ENCODE peak calls at places on chromosomes 5 and 9, in nine cellular contexts. U is ovary, Z is A673, F is sigmoid colon, H is chondrocyte, O is astrocyte, C is MM.1S, A is GM12865, L is PC-9. Y is an unnamed sample.

GRCh38 chr9:134800791-134801339 is 79.7 kb upstream of the FCN2 start:
- DNase-seq in U (peak), Z (no peak), F (no peak), H (no peak), O (no peak), C (no peak), A (no peak), L (no peak), Y (no peak)

GRCh38 chr5:176609724-176610429 is at the start of gene GPRIN1:
- DNase-seq in U (no peak), Z (peak), F (no peak), H (no peak), O (no peak), C (peak), A (peak), L (no peak), Y (peak)

GRCh38 chr9:5958273-5958672 is 57.2 kb downstream of the RANBP6 start:
- DNase-seq in U (no peak), Z (no peak), F (no peak), H (no peak), O (no peak), C (no peak), A (peak), L (no peak), Y (no peak)

GRCh38 chr9:131670247-131670681 is 69.6 kb downstream of the RAPGEF1 start:
- DNase-seq in U (no peak), Z (no peak), F (peak), H (no peak), O (no peak), C (no peak), A (no peak), L (no peak), Y (no peak)

GRCh38 chr5:136080483-136081180 is 51.8 kb downstream of the TGFBI start:
- DNase-seq in U (peak), Z (peak), F (peak), H (no peak), O (peak), C (peak), A (peak), L (peak), Y (peak)

GRCh38 chr9:16343249-16344237 is 526.9 kb downstream of the BNC2 start:
- DNase-seq in U (peak), Z (no peak), F (no peak), H (no peak), O (no peak), C (no peak), A (no peak), L (no peak), Y (no peak)

GRCh38 chr5:176356179-176356566 is 5.4 kb downstream of the KIAA1191 start:
- DNase-seq in U (no peak), Z (no peak), F (no peak), H (no peak), O (no peak), C (no peak), A (no peak), L (no peak), Y (no peak)

GRCh38 chr5:126386146-126386545 is 37.1 kb upstream of the GRAMD2B start:
- DNase-seq in U (no peak), Z (no peak), F (no peak), H (no peak), O (peak), C (no peak), A (no peak), L (no peak), Y (no peak)

GRCh38 chr5:155004138-155004744 is 9.3 kb upstream of the KIF4B start:
- DNase-seq in U (no peak), Z (peak), F (no peak), H (no peak), O (no peak), C (peak), A (peak), L (no peak), Y (no peak)

GRCh38 chr9:114121445-114122151 is 22.5 kb upstream of the KIF12 start:
- DNase-seq in U (no peak), Z (no peak), F (no peak), H (no peak), O (no peak), C (no peak), A (no peak), L (no peak), Y (no peak)

GRCh38 chr5:15425802-15426201 is 74.2 kb upstream of the FBXL7 start:
- DNase-seq in U (no peak), Z (no peak), F (no peak), H (no peak), O (peak), C (no peak), A (no peak), L (no peak), Y (no peak)

GRCh38 chr5:57082441-57083067 is 91.3 kb upstream of the GPBP1 start:
- DNase-seq in U (no peak), Z (peak), F (no peak), H (no peak), O (no peak), C (no peak), A (no peak), L (peak), Y (no peak)

GRCh38 chr5:92678576-92679105 is 902.4 kb downstream of the NR2F1-AS1 start:
- DNase-seq in U (no peak), Z (no peak), F (no peak), H (no peak), O (no peak), C (no peak), A (no peak), L (no peak), Y (no peak)
- TF ChIP-seq CTCF in U (no peak), Z (no peak), F (no peak), H (peak), O (no peak), C (peak), A (peak), L (no peak), Y (no peak)

GRCh38 chr5:13553896-13554295 is 390.6 kb downstream of the DNAH5 start:
- DNase-seq in U (no peak), Z (no peak), F (no peak), H (no peak), O (no peak), C (peak), A (peak), L (no peak), Y (no peak)

DNA sequence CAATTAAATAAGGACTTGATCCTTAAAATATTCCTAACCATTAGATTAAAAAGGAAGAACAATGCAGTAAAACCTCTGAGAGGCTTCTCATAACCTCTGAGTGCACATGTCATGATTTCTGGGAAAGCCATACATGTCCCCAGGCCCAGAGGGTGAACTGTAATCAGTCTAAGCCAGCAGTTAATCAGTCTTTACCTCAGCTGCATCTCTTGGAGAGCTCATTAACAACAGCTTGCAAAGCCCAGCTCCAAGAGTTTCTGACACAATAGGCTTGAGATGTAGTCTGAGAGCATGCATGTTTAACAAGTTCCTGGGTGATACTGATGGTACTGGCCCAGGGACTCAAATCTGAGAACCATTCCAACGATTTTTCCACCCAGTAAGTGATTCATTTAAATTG is 392.1 kb downstream of the DNAH5 start:
- DNase-seq in U (no peak), Z (no peak), F (no peak), H (no peak), O (no peak), C (no peak), A (no peak), L (no peak), Y (no peak)
- TF ChIP-seq CTCF in U (no peak), Z (no peak), F (no peak), H (no peak), O (no peak), C (no peak), A (no peak), L (no peak), Y (no peak)

GRCh38 chr5:123120197-123120596 is 31.2 kb downstream of the PRDM6 start:
- DNase-seq in U (no peak), Z (peak), F (no peak), H (no peak), O (no peak), C (no peak), A (no peak), L (no peak), Y (no peak)
- TF ChIP-seq CTCF in U (no peak), Z (peak), F (no peak), H (peak), O (no peak), C (no peak), A (peak), L (peak), Y (no peak)

GRCh38 chr5:90793183-90793582 is 234.6 kb downstream of the ADGRV1 start:
- DNase-seq in U (no peak), Z (no peak), F (no peak), H (no peak), O (no peak), C (no peak), A (no peak), L (no peak), Y (no peak)
- TF ChIP-seq CTCF in U (no peak), Z (peak), F (no peak), H (peak), O (no peak), C (peak), A (no peak), L (peak), Y (no peak)

GRCh38 chr5:180303226-180304015 is 11.5 kb upstream of the MAPK9 start:
- DNase-seq in U (no peak), Z (no peak), F (no peak), H (no peak), O (no peak), C (no peak), A (no peak), L (no peak), Y (no peak)
- TF ChIP-seq CTCF in U (no peak), Z (no peak), F (no peak), H (no peak), O (no peak), C (no peak), A (no peak), L (no peak), Y (no peak)

GRCh38 chr9:2824054-2824453 is 19.8 kb downstream of the PUM3 start:
- DNase-seq in U (no peak), Z (no peak), F (no peak), H (no peak), O (no peak), C (no peak), A (no peak), L (no peak), Y (no peak)

GRCh38 chr9:2826291-2826690 is 17.6 kb downstream of the PUM3 start:
- DNase-seq in U (no peak), Z (no peak), F (no peak), H (no peak), O (no peak), C (no peak), A (no peak), L (no peak), Y (no peak)

GRCh38 chr9:2819165-2819564 is 24.7 kb downstream of the PUM3 start:
- DNase-seq in U (no peak), Z (no peak), F (no peak), H (no peak), O (no peak), C (no peak), A (no peak), L (no peak), Y (no peak)

GRCh38 chr9:2821855-2822254 is 22.0 kb downstream of the PUM3 start:
- DNase-seq in U (no peak), Z (no peak), F (no peak), H (no peak), O (no peak), C (no peak), A (no peak), L (no peak), Y (no peak)

GRCh38 chr9:2824564-2824963 is 19.3 kb downstream of the PUM3 start:
- DNase-seq in U (no peak), Z (peak), F (no peak), H (no peak), O (no peak), C (no peak), A (no peak), L (no peak), Y (no peak)
- TF ChIP-seq CTCF in U (no peak), Z (peak), F (no peak), H (peak), O (peak), C (no peak), A (no peak), L (no peak), Y (no peak)

GRCh38 chr9:27090716-27091115 is 18.3 kb upstream of the TEK start:
- DNase-seq in U (no peak), Z (no peak), F (no peak), H (no peak), O (no peak), C (no peak), A (no peak), L (no peak), Y (no peak)

GRCh38 chr9:27086818-27087680 is 22.0 kb upstream of the TEK start:
- DNase-seq in U (no peak), Z (no peak), F (no peak), H (no peak), O (peak), C (no peak), A (no peak), L (no peak), Y (no peak)

GRCh38 chr9:27088981-27089380 is 20.0 kb upstream of the TEK start:
- DNase-seq in U (no peak), Z (no peak), F (no peak), H (no peak), O (peak), C (no peak), A (no peak), L (no peak), Y (no peak)

GRCh38 chr9:27090231-27090630 is 18.8 kb upstream of the TEK start:
- DNase-seq in U (no peak), Z (no peak), F (no peak), H (no peak), O (no peak), C (no peak), A (no peak), L (no peak), Y (no peak)

DNA sequence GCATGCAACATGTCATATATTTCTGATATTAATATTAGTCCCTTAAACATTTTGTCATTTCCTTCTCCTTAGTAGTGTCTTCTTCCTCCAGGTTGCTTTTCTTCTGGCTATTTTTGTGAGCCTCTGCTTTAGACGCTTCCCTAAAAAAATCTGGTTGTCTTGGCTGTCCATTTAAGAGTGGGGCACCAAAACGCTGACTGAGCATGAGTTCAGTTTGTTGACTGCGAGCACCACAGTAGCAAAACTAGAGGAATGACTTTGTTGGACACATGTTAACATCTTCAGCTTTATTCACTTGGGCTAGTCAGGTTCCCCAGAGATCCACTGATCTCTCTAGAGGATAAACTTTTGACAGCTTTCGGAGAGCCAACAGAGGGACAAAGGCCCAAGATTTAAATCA is 19.3 kb upstream of the TEK start:
- DNase-seq in U (no peak), Z (no peak), F (no peak), H (no peak), O (no peak), C (no peak), A (no peak), L (no peak), Y (no peak)
- TF ChIP-seq CTCF in U (no peak), Z (no peak), F (no peak), H (no peak), O (no peak), C (no peak), A (no peak), L (no peak), Y (no peak)

DNA sequence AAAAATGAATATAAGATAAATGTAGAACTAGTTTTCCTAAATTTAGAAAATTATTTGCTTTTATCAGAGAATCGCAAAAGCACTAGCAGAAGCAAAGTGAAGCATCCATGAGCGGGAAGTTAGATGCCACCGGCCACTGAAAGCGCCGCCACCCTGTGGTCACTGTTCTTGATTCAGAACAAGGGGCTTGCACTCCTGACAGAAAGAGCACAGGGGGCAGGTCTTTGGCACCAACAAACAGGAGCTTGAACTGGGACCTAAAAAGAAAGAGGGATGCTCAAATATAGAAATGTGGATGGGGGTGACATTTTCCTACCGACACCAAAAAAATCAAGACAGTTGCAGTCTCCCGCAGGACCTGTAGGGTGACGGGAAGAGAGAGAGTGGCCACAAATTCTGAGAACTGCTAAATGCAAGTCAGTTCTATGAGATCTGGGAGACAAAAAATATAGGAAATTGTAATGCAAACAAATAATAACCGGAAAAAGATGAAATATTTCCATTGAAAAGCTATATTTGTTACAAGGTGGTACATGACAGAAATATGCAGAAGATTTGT is 144.3 kb downstream of the CDH12 start:
- DNase-seq in U (no peak), Z (peak), F (no peak), H (no peak), O (no peak), C (no peak), A (no peak), L (no peak), Y (no peak)
- TF ChIP-seq CTCF in U (no peak), Z (peak), F (no peak), H (no peak), O (no peak), C (no peak), A (no peak), L (no peak), Y (no peak)

GRCh38 chr9:12554636-12555035 is 138.5 kb upstream of the TYRP1 start:
- DNase-seq in U (no peak), Z (peak), F (no peak), H (no peak), O (no peak), C (peak), A (no peak), L (no peak), Y (no peak)
- TF ChIP-seq CTCF in U (no peak), Z (peak), F (no peak), H (peak), O (no peak), C (no peak), A (no peak), L (no peak), Y (no peak)

GRCh38 chr5:161545701-161546462 is 643 bp downstream of the GABRB2 start:
- DNase-seq in U (no peak), Z (no peak), F (no peak), H (no peak), O (no peak), C (peak), A (peak), L (no peak), Y (no peak)

GRCh38 chr5:161547573-161548471 is 1.3 kb upstream of the GABRB2 start:
- DNase-seq in U (no peak), Z (no peak), F (no peak), H (no peak), O (no peak), C (no peak), A (peak), L (no peak), Y (no peak)

GRCh38 chr5:161546463-161547301 is at the start of gene GABRB2:
- DNase-seq in U (peak), Z (peak), F (peak), H (no peak), O (peak), C (peak), A (peak), L (no peak), Y (no peak)

GRCh38 chr5:161548472-161549094 is 2.1 kb upstream of the GABRB2 start:
- DNase-seq in U (no peak), Z (no peak), F (no peak), H (no peak), O (no peak), C (no peak), A (peak), L (no peak), Y (no peak)

DNA sequence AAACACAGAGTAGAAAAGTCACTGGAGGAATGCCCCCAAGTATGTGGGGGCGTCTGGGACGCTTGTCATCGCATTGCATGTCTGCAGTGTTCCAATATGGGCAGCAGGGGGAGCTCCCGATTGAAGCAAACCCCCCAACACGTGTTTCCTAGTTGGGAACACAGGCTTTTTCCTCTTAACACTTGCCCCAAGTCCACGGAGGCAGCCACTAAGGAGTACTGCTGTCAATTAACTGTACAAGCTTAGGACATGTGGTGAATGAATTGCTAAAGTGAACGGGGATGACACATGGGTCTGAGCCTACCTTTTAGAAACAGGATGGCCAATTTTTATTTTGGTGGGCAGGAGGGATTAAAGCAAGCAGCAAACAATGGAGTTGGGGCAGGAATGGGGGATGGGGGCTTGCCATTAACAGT is 2.2 kb downstream of the GABRB2 start:
- DNase-seq in U (no peak), Z (peak), F (no peak), H (no peak), O (peak), C (peak), A (peak), L (no peak), Y (no peak)
- TF ChIP-seq CTCF in U (no peak), Z (peak), F (peak), H (peak), O (peak), C (peak), A (peak), L (peak), Y (no peak)

Y was measured in activated B cell treated with CpG ODN at 0.5 μM for 24 hours.